ENCODE peak calls at places on chromosomes 11 and 22, in six cellular contexts. U is kidney, Z is heart right ventricle, A is cardiac muscle cell, G is transverse colon, Q is lower lobe of right lung. K is an unnamed sample.

GRCh38 chr11:126793596-126793995 is 207.0 kb downstream of the KIRREL3 start:
- DNase-seq in U (no peak), Z (no peak), A (peak; percentile 33), G (no peak), Q (no peak), K (no peak)

GRCh38 chr11:14500181-14500651 is 605 bp upstream of the COPB1 start:
- DNase-seq in U (no peak), Z (peak; percentile 30), A (peak; percentile 62), G (peak; percentile 68), Q (peak; percentile 66), K (peak; percentile 78)

GRCh38 chr11:35814026-35814425 is 129.8 kb upstream of the LDLRAD3 start:
- DNase-seq in U (no peak), Z (no peak), A (no peak), G (no peak), Q (no peak), K (no peak)

GRCh38 chr22:44329179-44329796 is 16.5 kb upstream of the SHISAL1 start:
- DNase-seq in U (no peak), Z (no peak), A (no peak), G (peak; percentile 44), Q (no peak), K (no peak)

GRCh38 chr11:111694851-111695250 is 71.3 kb downstream of the PPP2R1B start:
- DNase-seq in U (no peak), Z (no peak), A (peak; percentile 85), G (no peak), Q (no peak), K (peak; percentile 26)

GRCh38 chr11:27860811-27861210 is 160.6 kb upstream of the BDNF start:
- DNase-seq in U (no peak), Z (no peak), A (no peak), G (no peak), Q (no peak), K (no peak)

GRCh38 chr11:73520358-73521061 is 77.4 kb downstream of the FAM168A start:
- DNase-seq in U (no peak), Z (no peak), A (peak; percentile 28), G (no peak), Q (no peak), K (peak; percentile 81)

GRCh38 chr11:122917311-122917710 is 34.8 kb downstream of the JHY start:
- DNase-seq in U (no peak), Z (no peak), A (peak; percentile 19), G (no peak), Q (no peak), K (no peak)

GRCh38 chr22:46085831-46086576 is 64.3 kb upstream of the PPARA start:
- DNase-seq in U (peak; percentile 95), Z (peak; percentile 78), A (peak; percentile 64), G (peak; percentile 93), Q (peak; percentile 91), K (no peak)

GRCh38 chr11:78666675-78667129 is 92.0 kb upstream of the NARS2 start:
- DNase-seq in U (no peak), Z (no peak), A (peak; percentile 51), G (no peak), Q (no peak), K (no peak)

GRCh38 chr22:22164541-22165272 is 79.9 kb upstream of the VPREB1 start:
- DNase-seq in U (no peak), Z (no peak), A (no peak), G (no peak), Q (no peak), K (no peak)

GRCh38 chr11:59573216-59573615 is 42.4 kb downstream of the OSBP start:
- DNase-seq in U (no peak), Z (no peak), A (peak; percentile 92), G (no peak), Q (no peak), K (peak; percentile 32)

GRCh38 chr11:17354070-17354924 is 2.7 kb downstream of the NCR3LG1 start:
- DNase-seq in U (no peak), Z (no peak), A (peak; percentile 83), G (peak; percentile 76), Q (no peak), K (peak; percentile 77)

GRCh38 chr22:36385491-36386350 is 2.0 kb downstream of the MYH9 start:
- DNase-seq in U (peak; percentile 85), Z (no peak), A (no peak), G (peak; percentile 61), Q (peak; percentile 78), K (peak; percentile 30)

GRCh38 chr22:24510694-24511625 is 15.8 kb downstream of the UPB1 start:
- DNase-seq in U (peak; percentile 45), Z (no peak), A (peak; percentile 88), G (no peak), Q (no peak), K (no peak)

GRCh38 chr11:129215506-129216245 is 23.6 kb upstream of the ARHGAP32 start:
- DNase-seq in U (no peak), Z (no peak), A (no peak), G (no peak), Q (no peak), K (no peak)

GRCh38 chr11:134515081-134515960 is 103.3 kb upstream of the B3GAT1 start:
- DNase-seq in U (peak; percentile 35), Z (no peak), A (no peak), G (peak; percentile 74), Q (peak; percentile 26), K (no peak)

GRCh38 chr11:17548444-17548843 is 1.4 kb downstream of the OTOG start:
- DNase-seq in U (no peak), Z (no peak), A (no peak), G (no peak), Q (no peak), K (no peak)

GRCh38 chr11:117631336-117632090 is 165.5 kb downstream of the DSCAML1 start:
- DNase-seq in U (no peak), Z (no peak), A (no peak), G (no peak), Q (no peak), K (no peak)

GRCh38 chr11:120519474-120519873 is 7.9 kb downstream of the GRIK4 start:
- DNase-seq in U (no peak), Z (no peak), A (no peak), G (no peak), Q (no peak), K (no peak)

GRCh38 chr11:102306817-102307814 is 10.2 kb upstream of the BIRC3 start:
- DNase-seq in U (no peak), Z (no peak), A (no peak), G (no peak), Q (no peak), K (no peak)

GRCh38 chr22:19376247-19376646 is 55.3 kb downstream of the HIRA start:
- DNase-seq in U (no peak), Z (no peak), A (no peak), G (no peak), Q (no peak), K (no peak)

GRCh38 chr22:19377565-19378361 is 53.8 kb downstream of the HIRA start:
- DNase-seq in U (no peak), Z (no peak), A (no peak), G (no peak), Q (no peak), K (no peak)

GRCh38 chr22:19375435-19375834 is 56.1 kb downstream of the HIRA start:
- DNase-seq in U (no peak), Z (no peak), A (no peak), G (no peak), Q (no peak), K (no peak)

GRCh38 chr22:19378362-19378711 is 53.2 kb downstream of the HIRA start:
- DNase-seq in U (no peak), Z (no peak), A (no peak), G (no peak), Q (no peak), K (no peak)

DNA sequence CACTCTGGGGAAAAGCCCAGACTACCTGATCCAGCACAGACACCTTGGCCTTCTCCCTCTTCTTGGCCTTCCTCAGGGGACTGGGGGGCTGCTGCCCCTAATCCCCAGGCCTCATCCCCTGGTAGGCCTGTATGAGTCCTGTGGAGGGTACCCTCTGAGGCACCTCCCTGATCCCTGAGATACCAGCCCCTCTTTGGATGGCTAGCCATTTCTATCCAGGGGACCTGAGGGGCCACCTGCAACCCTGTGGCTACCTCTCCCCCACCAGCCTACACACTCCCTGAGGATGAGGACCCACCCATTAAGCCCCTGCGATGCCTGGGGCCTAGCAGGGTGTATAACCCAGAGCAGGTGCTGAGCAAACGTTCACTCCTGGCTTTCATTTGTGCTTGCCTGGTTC is 54.6 kb downstream of the HIRA start:
- DNase-seq in U (no peak), Z (no peak), A (no peak), G (no peak), Q (no peak), K (no peak)
- H3K36me3 ChIP-seq in U (peaks cover 43% of the 10 kb centered on the region), Z (no peaks in the 10 kb centered on the region), A (peaks cover 79% of the 10 kb centered on the region), G (no peaks in the 10 kb centered on the region), Q (peaks cover 88% of the 10 kb centered on the region), K (peaks cover 31% of the 10 kb centered on the region)

GRCh38 chr11:125645871-125646270 is 20.9 kb downstream of the CHEK1 start:
- DNase-seq in U (no peak), Z (no peak), A (no peak), G (no peak), Q (no peak), K (no peak)
- TF ChIP-seq CTCF in U (no peak), Z (no peak), A (no peak), G (no peak), Q (no peak), K (no peak)

GRCh38 chr22:32308191-32308590 is 49.5 kb upstream of the RFPL3 start:
- DNase-seq in U (no peak), Z (no peak), A (no peak), G (no peak), Q (no peak), K (no peak)

GRCh38 chr22:32307617-32308016 is 50.0 kb upstream of the RFPL3 start:
- DNase-seq in U (peak; percentile 28), Z (no peak), A (no peak), G (no peak), Q (no peak), K (no peak)

GRCh38 chr22:32310777-32311176 is 46.9 kb upstream of the RFPL3 start:
- DNase-seq in U (no peak), Z (no peak), A (no peak), G (no peak), Q (no peak), K (no peak)

GRCh38 chr22:32309585-32310251 is 47.9 kb upstream of the RFPL3 start:
- DNase-seq in U (no peak), Z (no peak), A (no peak), G (no peak), Q (no peak), K (no peak)

GRCh38 chr22:32308934-32309333 is 48.7 kb upstream of the RFPL3 start:
- DNase-seq in U (no peak), Z (no peak), A (no peak), G (no peak), Q (no peak), K (no peak)
- H3K36me3 ChIP-seq in U (no peaks in the 10 kb centered on the region), Z (no peaks in the 10 kb centered on the region), A (no peaks in the 10 kb centered on the region), G (no peaks in the 10 kb centered on the region), Q (no peaks in the 10 kb centered on the region), K (no peaks in the 10 kb centered on the region)

DNA sequence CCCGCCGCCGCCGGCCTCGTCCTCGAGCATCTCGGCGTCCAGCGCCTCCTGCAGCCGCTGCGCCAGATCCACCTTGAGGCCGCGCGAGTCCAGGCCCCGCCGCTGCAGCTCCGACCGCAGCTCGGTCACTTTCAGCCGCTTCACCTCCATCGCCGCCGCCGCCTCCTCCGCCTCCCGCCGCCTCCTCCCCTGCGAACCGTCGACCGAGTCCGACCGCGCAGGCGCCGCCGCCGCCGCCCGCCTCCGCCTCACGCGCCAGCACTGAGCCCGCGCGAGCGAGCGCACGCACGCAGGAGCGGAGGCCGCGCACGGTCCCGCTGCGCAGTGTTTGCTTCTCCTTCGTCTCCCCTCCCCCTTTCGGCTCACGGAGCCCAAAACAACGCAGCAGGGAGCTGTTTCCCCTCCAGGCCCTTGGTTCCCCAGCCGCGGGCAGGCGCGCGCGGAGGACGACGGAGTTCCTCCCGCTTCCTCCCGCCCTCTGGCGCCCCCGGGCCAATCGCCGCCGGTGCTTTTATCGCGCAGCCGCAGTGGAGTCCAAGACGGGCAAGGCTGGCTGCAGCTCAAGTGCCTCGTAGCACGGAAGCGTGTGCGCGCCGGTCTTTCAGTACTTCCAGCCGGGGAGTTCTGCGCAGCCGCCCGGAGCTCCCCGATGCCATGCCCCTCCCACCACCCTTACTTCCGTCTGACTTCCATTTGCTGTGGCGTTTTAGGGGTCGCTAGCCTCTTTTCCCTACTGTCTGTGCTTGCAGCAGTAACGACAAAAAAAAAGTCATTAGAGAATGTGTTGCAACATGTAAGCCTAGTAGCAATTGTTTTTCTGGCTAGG is at the start of gene HNRNPUL2:
- DNase-seq in U (peak; percentile 99), Z (peak; percentile 99), A (peak; percentile 100), G (peak; percentile 99), Q (peak; percentile 99), K (peak; percentile 99)
- TF ChIP-seq CTCF in U (no peak), Z (no peak), A (peak; percentile 18), G (no peak), Q (no peak), K (no peak)